ENCODE peak calls at places on chromosome 15, in eight cellular contexts. D, E, A, Y, N, M, F and H are unnamed samples.

GRCh38 chr15:22988811-22989210 is 8.6 kb upstream of the CYFIP1 start:
- DNase-seq in Y (no peak), N (no peak), E (no peak), F (no peak), D (no peak), A (no peak), M (no peak), H (no peak)

GRCh38 chr15:70149667-70150404 is 52.1 kb upstream of the TLE3 start:
- DNase-seq in E (no peak), M (peak), D (peak), N (no peak), F (no peak), Y (no peak), A (no peak), H (no peak)

GRCh38 chr15:37695719-37696118 is 238.7 kb upstream of the TMCO5A start:
- DNase-seq in F (no peak), E (no peak), D (peak), N (no peak), M (no peak), A (no peak), Y (no peak), H (no peak)

GRCh38 chr15:66647358-66647757 is 54.7 kb upstream of the SMAD6 start:
- DNase-seq in A (no peak), E (no peak), N (no peak), D (no peak), M (no peak), Y (peak), F (no peak), H (no peak)

GRCh38 chr15:49814709-49815108 is 193.9 kb downstream of the DTWD1 start:
- DNase-seq in F (no peak), D (no peak), Y (no peak), N (no peak), E (no peak), M (no peak), A (no peak), H (no peak)

GRCh38 chr15:88976656-88977055 is 63.5 kb upstream of the MFGE8 start:
- DNase-seq in M (no peak), A (no peak), N (no peak), Y (no peak), E (no peak), F (no peak), D (no peak), H (no peak)

GRCh38 chr15:56099311-56099710 is 105.9 kb upstream of the NEDD4 start:
- DNase-seq in Y (no peak), M (no peak), A (no peak), E (no peak), D (no peak), F (no peak), N (no peak), H (no peak)

GRCh38 chr15:63818191-63818590 is 15.6 kb downstream of the HERC1 start:
- DNase-seq in A (no peak), D (peak), N (no peak), F (no peak), E (no peak), M (no peak), Y (no peak), H (no peak)

GRCh38 chr15:90895571-90896117 is 7.5 kb upstream of the MAN2A2 start:
- DNase-seq in F (no peak), N (no peak), M (no peak), D (peak), Y (no peak), E (peak), A (peak), H (no peak)